ENCODE peak calls at places on chromosome 16, in seven cellular contexts. X is A549, K is IMR-90, Z is HepG2, E is HCT116, U is H1, H is K562. D is an unnamed sample.

GRCh38 chr16:50587543-50587942 is 39.3 kb downstream of the NKD1 start:
- DNase-seq in X (no peak), K (no peak), Z (no peak), E (no peak), U (no peak), H (no peak), D (no peak)

GRCh38 chr16:8675183-8676159 is 1.1 kb downstream of the ABAT start:
- DNase-seq in X (no peak), K (no peak), Z (peak), E (no peak), U (no peak), H (no peak), D (no peak)

GRCh38 chr16:29876186-29876577 is 13.2 kb upstream of the CDIPT start:
- DNase-seq in X (no peak), K (no peak), Z (no peak), E (no peak), U (peak), H (peak), D (no peak)

GRCh38 chr16:2386990-2387389 is 42.3 kb upstream of the CCNF start:
- DNase-seq in X (peak), K (no peak), Z (peak), E (peak), U (peak), H (no peak), D (no peak)

GRCh38 chr16:86285938-86286921 is 224.1 kb upstream of the FOXF1 start:
- DNase-seq in X (no peak), K (peak), Z (no peak), E (no peak), U (no peak), H (no peak), D (no peak)

GRCh38 chr16:73196670-73197069 is 148.7 kb upstream of the ZFHX3 start:
- DNase-seq in X (peak), K (peak), Z (peak), E (peak), U (peak), H (peak), D (peak)

GRCh38 chr16:89572042-89572441 is 3.5 kb upstream of the CPNE7 start:
- DNase-seq in X (no peak), K (no peak), Z (no peak), E (no peak), U (no peak), H (no peak), D (no peak)

GRCh38 chr16:78925071-78925714 is 675.3 kb downstream of the MAF start:
- DNase-seq in X (peak), K (no peak), Z (peak), E (peak), U (peak), H (peak), D (no peak)

GRCh38 chr16:84495506-84495905 is 9.0 kb downstream of the MEAK7 start:
- DNase-seq in X (no peak), K (no peak), Z (no peak), E (no peak), U (no peak), H (no peak), D (no peak)

GRCh38 chr16:73268311-73268997 is 220.5 kb upstream of the ZFHX3 start:
- DNase-seq in X (peak), K (peak), Z (peak), E (no peak), U (no peak), H (no peak), D (no peak)

GRCh38 chr16:72835041-72835440 is 212.9 kb downstream of the ZFHX3 start:
- DNase-seq in X (no peak), K (no peak), Z (no peak), E (no peak), U (no peak), H (no peak), D (no peak)

GRCh38 chr16:15807603-15808009 is 49.2 kb downstream of the MYH11 start:
- DNase-seq in X (no peak), K (peak), Z (no peak), E (no peak), U (no peak), H (no peak), D (no peak)

GRCh38 chr16:58655215-58655596 is 25.6 kb upstream of the CNOT1 start:
- DNase-seq in X (no peak), K (no peak), Z (peak), E (no peak), U (no peak), H (no peak), D (no peak)

GRCh38 chr16:53489754-53490153 is 13.3 kb downstream of the AKTIP start:
- DNase-seq in X (no peak), K (no peak), Z (no peak), E (no peak), U (no peak), H (no peak), D (no peak)

GRCh38 chr16:53495325-53495724 is 7.7 kb downstream of the AKTIP start:
- DNase-seq in X (no peak), K (no peak), Z (no peak), E (no peak), U (no peak), H (no peak), D (no peak)

GRCh38 chr16:53492499-53492898 is 10.5 kb downstream of the AKTIP start:
- DNase-seq in X (no peak), K (no peak), Z (no peak), E (no peak), U (no peak), H (no peak), D (no peak)
- TF ChIP-seq CEBPB in X (no peak), K (no peak), Z (no peak), E (no peak), U (no peak), H (no peak), D (no peak)

GRCh38 chr16:56268799-56269198 is 77.5 kb downstream of the GNAO1 start:
- DNase-seq in X (no peak), K (no peak), Z (no peak), E (no peak), U (no peak), H (no peak), D (no peak)

GRCh38 chr16:56270828-56271227 is 79.5 kb downstream of the GNAO1 start:
- DNase-seq in X (no peak), K (no peak), Z (no peak), E (no peak), U (no peak), H (no peak), D (no peak)

GRCh38 chr16:56269276-56269675 is 78.0 kb downstream of the GNAO1 start:
- DNase-seq in X (no peak), K (no peak), Z (no peak), E (no peak), U (no peak), H (no peak), D (no peak)

GRCh38 chr16:56267888-56268287 is 76.6 kb downstream of the GNAO1 start:
- DNase-seq in X (no peak), K (no peak), Z (no peak), E (no peak), U (no peak), H (no peak), D (no peak)

DNA sequence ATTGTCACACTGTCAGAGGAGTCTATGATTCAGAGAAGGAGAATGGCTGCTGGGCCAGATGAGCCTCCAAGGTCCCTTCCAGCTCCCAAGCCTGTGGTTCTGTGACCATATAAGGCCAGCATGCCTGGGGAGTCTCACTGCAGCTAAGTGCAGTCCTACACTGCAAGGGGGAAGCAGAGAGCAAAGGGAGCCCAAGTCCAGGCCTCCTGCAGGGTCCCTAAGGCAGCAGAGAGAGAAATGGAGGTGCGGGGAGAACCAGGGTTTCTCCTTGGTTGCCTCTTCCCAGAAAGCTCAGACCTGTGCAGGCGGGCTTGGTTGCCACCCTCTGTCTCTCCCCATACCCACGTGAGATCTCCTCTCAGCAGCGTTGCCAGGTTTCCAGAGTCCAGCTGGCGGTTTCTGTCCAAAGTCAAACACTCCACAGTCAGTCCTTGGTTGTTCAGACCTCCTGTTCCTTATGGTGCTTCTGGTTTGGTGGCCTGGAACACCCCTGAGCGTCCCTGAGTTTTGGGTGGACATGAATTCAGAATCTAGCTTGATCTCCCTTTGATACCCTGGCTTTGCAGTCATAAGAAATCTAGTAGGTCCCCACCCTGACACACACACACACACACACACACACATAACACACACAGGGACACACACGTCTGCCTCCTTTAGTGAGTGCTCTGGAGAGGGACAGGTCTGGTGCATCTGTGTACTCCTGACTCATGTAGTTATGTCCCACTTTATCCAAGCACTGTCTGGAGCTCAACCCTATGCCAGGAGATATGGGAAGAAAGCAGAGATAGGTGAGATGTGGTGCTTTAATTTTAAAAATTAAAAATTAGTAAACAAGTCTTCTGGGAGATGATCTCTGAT is 78.8 kb downstream of the GNAO1 start:
- DNase-seq in X (peak), K (peak), Z (peak), E (no peak), U (peak), H (no peak), D (no peak)
- TF ChIP-seq CEBPB in X (no peak), K (no peak), Z (no peak), E (no peak), U (no peak), H (no peak), D (no peak)

GRCh38 chr16:25065899-25066298 is 45.6 kb upstream of the LCMT1 start:
- DNase-seq in X (no peak), K (no peak), Z (peak), E (no peak), U (no peak), H (peak), D (no peak)
- TF ChIP-seq CEBPB in X (no peak), K (no peak), Z (no peak), E (no peak), U (no peak), H (no peak), D (no peak)

GRCh38 chr16:30990105-30990504 is 5.1 kb downstream of the HSD3B7 start:
- DNase-seq in X (no peak), K (no peak), Z (no peak), E (no peak), U (no peak), H (no peak), D (no peak)

GRCh38 chr16:30992381-30992780 is 7.4 kb downstream of the HSD3B7 start:
- DNase-seq in X (no peak), K (no peak), Z (no peak), E (no peak), U (no peak), H (no peak), D (no peak)

GRCh38 chr16:30995927-30996323 is 10.9 kb downstream of the HSD3B7 start:
- DNase-seq in X (no peak), K (no peak), Z (no peak), E (no peak), U (no peak), H (no peak), D (no peak)

GRCh38 chr16:30991052-30991451 is 6.0 kb downstream of the HSD3B7 start:
- DNase-seq in X (no peak), K (no peak), Z (no peak), E (no peak), U (no peak), H (no peak), D (no peak)

DNA sequence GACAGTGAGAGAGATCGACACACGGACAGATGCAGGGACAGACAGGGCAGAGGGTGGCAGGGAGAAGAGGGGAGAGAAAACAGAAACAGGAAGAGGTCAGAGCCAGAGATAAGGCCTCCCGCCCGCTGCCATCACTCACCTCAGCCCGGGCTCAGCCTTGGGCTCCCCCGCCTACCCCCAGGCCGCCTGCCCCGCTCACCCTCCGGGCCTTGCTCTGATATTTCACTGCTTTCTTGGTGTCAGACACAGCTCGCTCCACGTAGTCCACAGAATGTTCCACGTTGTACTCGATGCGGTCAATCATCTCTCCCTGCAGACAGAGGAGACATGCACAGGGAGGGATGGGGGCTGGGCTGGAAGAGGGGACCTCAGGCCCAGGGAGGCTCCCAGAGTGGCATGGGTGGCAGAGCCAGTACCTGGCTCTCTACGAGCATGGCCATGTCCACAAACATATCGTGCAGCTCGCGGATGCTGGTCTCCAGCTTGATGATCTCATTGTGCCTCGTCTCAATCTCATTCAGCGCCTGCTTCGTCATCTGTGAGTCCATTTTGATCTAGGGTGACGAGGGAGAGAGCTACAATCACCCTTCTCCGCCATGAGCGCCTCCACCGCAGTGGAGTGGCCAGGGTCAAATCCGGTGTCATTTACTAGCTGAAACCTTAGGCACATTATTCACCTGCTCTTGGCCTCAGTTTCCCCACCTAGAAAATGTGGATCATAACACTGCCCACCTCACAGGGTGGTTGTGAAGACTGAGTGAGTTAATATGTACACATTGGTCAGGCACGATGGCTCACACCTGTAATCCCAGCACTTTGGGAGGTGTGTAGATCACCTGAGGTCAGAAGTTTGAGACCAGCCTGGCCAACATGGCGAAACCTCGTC is 8.2 kb downstream of the HSD3B7 start:
- DNase-seq in X (no peak), K (no peak), Z (no peak), E (no peak), U (no peak), H (no peak), D (no peak)
- TF ChIP-seq CEBPB in X (no peak), K (no peak), Z (no peak), E (no peak), U (no peak), H (no peak), D (no peak)

GRCh38 chr16:361341-361871 is 8.9 kb upstream of the AXIN1 start:
- DNase-seq in X (no peak), K (no peak), Z (no peak), E (no peak), U (no peak), H (no peak), D (no peak)

GRCh38 chr16:363110-364090 is 6.9 kb downstream of the MRPL28 start:
- DNase-seq in X (no peak), K (no peak), Z (no peak), E (no peak), U (no peak), H (no peak), D (no peak)

GRCh38 chr16:360698-361336 is 8.3 kb upstream of the AXIN1 start:
- DNase-seq in X (no peak), K (no peak), Z (no peak), E (no peak), U (no peak), H (no peak), D (no peak)

GRCh38 chr16:359871-360697 is 7.6 kb upstream of the AXIN1 start:
- DNase-seq in X (no peak), K (no peak), Z (peak), E (no peak), U (no peak), H (no peak), D (no peak)

GRCh38 chr16:361872-362701 is 8.3 kb downstream of the MRPL28 start:
- DNase-seq in X (peak), K (peak), Z (peak), E (peak), U (peak), H (peak), D (no peak)
- TF ChIP-seq CEBPB in X (no peak), K (no peak), Z (no peak), E (no peak), U (no peak), H (no peak), D (no peak)

DNA sequence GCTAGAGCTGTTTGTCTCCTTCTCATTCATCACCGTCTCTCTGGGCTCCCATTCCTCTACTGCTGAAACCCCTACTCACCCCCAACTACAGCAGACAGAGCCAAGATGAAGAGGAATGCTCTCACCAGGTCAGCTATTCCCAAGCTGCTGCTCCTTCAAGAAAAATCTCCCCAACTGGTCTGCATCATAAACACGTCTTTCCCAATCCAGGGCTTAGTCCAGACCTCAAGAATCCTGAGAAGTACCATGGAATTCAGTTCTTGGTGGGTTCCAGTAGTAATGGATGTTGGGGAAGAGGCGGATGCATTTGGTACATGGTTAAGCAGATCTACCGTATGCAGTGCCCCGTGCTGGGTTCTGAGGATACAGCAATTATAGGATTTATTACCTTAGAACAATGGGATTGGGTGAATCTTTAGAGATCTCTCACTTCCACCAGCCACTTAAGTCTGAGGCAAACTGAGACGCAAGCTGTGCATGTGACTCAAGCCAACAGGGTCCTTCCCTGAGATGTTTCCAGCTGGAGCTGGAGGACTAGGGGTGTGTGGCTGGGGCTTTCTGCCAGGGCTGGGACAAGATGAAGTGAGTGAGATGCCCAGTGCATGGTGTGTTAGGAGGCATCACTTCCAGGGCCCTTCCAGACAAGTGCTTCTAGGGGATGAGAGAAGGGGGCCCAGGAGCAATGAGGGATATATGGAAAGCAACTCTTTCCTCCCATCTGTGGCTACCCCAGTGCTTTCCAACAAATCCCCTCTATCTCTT is 232.7 kb upstream of the CDH5 start:
- DNase-seq in X (no peak), K (peak), Z (no peak), E (no peak), U (no peak), H (no peak), D (no peak)
- TF ChIP-seq CEBPB in X (no peak), K (peak), Z (no peak), E (no peak), U (no peak), H (no peak), D (no peak)

D was measured in GM12878.